ENCODE peak calls at places on chromosomes 11 and 22, in eight cellular contexts. S is IMR-90, G is tibial nerve, T is Peyer's patch, H is ovary, W is stomach, X is NB4, N is H54. Q is an unnamed sample.
A peak's percentile ranks its signal among the peaks of the same experiment; 100 is the strongest.

GRCh38 chr11:27487706-27488105 is 15.1 kb upstream of the LGR4 start:
- DNase-seq in S (no peak), G (no peak), T (no peak), H (no peak), W (no peak), X (no peak), N (no peak), Q (no peak)

GRCh38 chr11:1752907-1753425 is 2.6 kb upstream of the IFITM10 start:
- DNase-seq in S (no peak), G (no peak), T (no peak), H (no peak), W (no peak), X (no peak), N (no peak), Q (no peak)

GRCh38 chr11:95248666-95249467 is 17.9 kb upstream of the SESN3 start:
- DNase-seq in S (no peak), G (no peak), T (no peak), H (no peak), W (no peak), X (no peak), N (no peak), Q (no peak)

GRCh38 chr11:66326261-66327111 is 9.6 kb upstream of the CD248 start:
- DNase-seq in S (no peak), G (no peak), T (no peak), H (no peak), W (no peak), X (peak; percentile 44), N (peak; percentile 76), Q (no peak)

GRCh38 chr11:104130161-104130560 is 33.8 kb downstream of the PDGFD start:
- DNase-seq in S (no peak), G (no peak), T (no peak), H (no peak), W (no peak), X (no peak), N (no peak), Q (no peak)

GRCh38 chr22:37220543-37220968 is 8.3 kb upstream of the SSTR3 start:
- DNase-seq in S (no peak), G (no peak), T (no peak), H (no peak), W (no peak), X (no peak), N (no peak), Q (no peak)

GRCh38 chr11:13535819-13536218 is 40.0 kb upstream of the PTH start:
- DNase-seq in S (no peak), G (no peak), T (no peak), H (no peak), W (no peak), X (peak; percentile 13), N (no peak), Q (no peak)

GRCh38 chr11:77267910-77268309 is 33.6 kb downstream of the GDPD4 start:
- DNase-seq in S (peak; percentile 97), G (no peak), T (no peak), H (no peak), W (no peak), X (no peak), N (no peak), Q (no peak)

GRCh38 chr22:25403284-25403606 is 161.2 kb upstream of the GRK3 start:
- DNase-seq in S (peak; percentile 10), G (no peak), T (no peak), H (no peak), W (no peak), X (peak; percentile 24), N (no peak), Q (no peak)

GRCh38 chr22:23857606-23858483 is at the start of gene SLC2A11:
- DNase-seq in S (peak; percentile 97), G (peak; percentile 87), T (peak; percentile 95), H (peak; percentile 97), W (peak; percentile 97), X (peak; percentile 97), N (peak; percentile 94), Q (peak; percentile 98)

GRCh38 chr11:104668797-104669463 is 229.3 kb downstream of the CASP12 start:
- DNase-seq in S (peak; percentile 94), G (no peak), T (no peak), H (no peak), W (no peak), X (peak; percentile 88), N (peak; percentile 2), Q (peak; percentile 74)

GRCh38 chr11:133830931-133831907 is 14.1 kb downstream of the SPATA19 start:
- DNase-seq in S (no peak), G (no peak), T (no peak), H (no peak), W (no peak), X (no peak), N (no peak), Q (no peak)

GRCh38 chr22:47443836-47444745 is 681.6 kb downstream of the TBC1D22A start:
- DNase-seq in S (no peak), G (no peak), T (no peak), H (no peak), W (no peak), X (no peak), N (no peak), Q (no peak)

GRCh38 chr22:35411112-35411511 is 11.2 kb downstream of the MCM5 start:
- DNase-seq in S (no peak), G (no peak), T (peak; percentile 67), H (no peak), W (no peak), X (no peak), N (no peak), Q (no peak)

DNA sequence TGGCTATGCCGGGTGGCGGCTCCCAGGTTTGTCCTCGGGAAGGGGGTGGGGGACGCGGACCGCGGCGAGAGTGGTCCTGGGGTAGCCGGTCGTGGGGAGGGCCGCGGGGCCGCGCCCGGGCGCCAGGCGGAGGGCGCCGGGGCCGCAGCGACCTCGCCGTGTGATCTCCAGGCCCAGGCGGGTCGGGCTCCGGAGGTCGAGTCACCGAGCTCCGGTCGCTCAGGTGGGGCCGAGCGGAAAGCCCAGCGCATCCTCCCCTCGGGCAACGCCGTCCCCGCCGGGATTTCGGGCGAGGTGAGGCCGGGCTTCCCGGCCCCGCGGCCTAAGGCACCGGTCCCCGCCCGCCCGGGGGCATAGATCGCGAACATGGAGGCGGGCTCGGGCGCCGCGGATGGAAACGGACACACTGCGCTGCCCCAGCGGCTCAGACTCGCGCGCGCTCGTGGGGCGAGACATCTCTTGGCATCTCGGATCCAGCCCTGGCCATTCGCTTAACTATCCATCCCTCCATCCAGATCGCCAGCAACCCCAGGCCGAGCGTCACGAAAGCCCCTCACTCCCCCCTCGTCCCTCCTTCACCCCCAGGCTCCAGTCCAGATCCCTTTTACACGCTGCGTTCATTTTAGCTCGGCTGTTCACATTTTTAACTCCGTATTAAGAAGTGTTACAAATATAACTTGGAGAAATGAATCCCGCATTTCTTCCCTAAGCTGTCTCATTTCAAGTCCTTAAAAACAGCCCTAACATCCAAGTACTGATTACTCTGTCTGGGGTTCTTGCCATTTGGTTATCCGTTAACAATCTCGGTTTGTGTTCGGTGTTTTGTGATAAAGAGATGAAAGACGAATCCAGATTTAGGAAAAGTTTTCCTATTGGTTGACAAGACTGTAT is 460 bp downstream of the ZC3H12C start:
- DNase-seq in S (peak; percentile 51), G (peak; percentile 39), T (no peak), H (peak; percentile 71), W (peak; percentile 56), X (peak; percentile 24), N (no peak), Q (peak; percentile 67)
- TF ChIP-seq POLR2A in S (peak; percentile 44), G (peak; percentile 34), T (peak; percentile 30), H (peak; percentile 3), W (no peak), X (no peak), N (no peak), Q (peak; percentile 25)

DNA sequence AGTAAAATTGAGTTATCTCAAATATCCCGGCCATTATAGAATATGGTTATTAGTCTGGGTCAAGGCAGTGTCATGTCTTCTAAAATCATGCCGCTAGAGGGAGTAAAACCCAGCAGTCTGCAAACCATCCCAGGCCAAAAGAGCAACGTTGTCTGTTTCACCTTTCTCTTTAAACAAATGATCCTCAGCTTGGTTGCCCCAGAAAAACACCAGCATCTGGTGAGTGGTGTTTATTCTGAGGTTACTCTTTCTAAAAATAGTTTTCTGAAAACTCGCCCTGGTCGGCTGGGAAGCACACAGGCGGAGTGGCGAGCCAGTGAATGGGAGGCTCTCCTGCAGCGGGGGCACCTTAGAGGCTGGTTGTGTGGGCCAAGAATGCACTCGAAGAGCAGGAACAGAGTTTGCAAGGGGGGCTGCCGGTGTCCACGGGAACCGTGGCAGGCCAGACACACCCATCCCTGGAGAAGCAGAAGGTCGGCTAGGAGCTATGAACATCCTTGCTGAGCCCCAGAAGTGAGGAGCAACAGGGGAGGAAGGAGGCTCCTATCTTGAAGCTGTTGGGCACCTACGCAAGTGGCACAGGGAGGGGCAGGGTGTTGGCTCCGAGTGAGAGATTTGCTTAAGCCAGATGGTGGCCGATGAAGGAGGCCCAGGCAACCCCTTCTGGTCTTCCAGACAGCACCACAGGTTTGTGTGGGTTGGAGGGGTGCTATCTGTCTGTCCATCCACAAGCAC is 297.1 kb downstream of the ETS1 start:
- DNase-seq in S (peak; percentile 95), G (peak; percentile 85), T (peak; percentile 78), H (peak; percentile 41), W (peak; percentile 61), X (peak; percentile 81), N (peak; percentile 27), Q (peak; percentile 77)
- TF ChIP-seq POLR2A in S (peak; percentile 46), G (no peak), T (peak; percentile 60), H (no peak), W (no peak), X (no peak), N (no peak), Q (no peak)

GRCh38 chr22:39360674-39361413 is 11.1 kb downstream of the SYNGR1 start:
- DNase-seq in S (no peak), G (no peak), T (no peak), H (no peak), W (no peak), X (no peak), N (peak; percentile 81), Q (no peak)

GRCh38 chr22:39362271-39362670 is 12.5 kb downstream of the SYNGR1 start:
- DNase-seq in S (no peak), G (no peak), T (no peak), H (no peak), W (no peak), X (no peak), N (no peak), Q (no peak)

GRCh38 chr22:39361495-39361894 is 11.7 kb downstream of the SYNGR1 start:
- DNase-seq in S (no peak), G (no peak), T (no peak), H (no peak), W (no peak), X (no peak), N (no peak), Q (no peak)

GRCh38 chr22:39359659-39360195 is 9.9 kb downstream of the SYNGR1 start:
- DNase-seq in S (no peak), G (no peak), T (no peak), H (no peak), W (no peak), X (no peak), N (no peak), Q (no peak)

DNA sequence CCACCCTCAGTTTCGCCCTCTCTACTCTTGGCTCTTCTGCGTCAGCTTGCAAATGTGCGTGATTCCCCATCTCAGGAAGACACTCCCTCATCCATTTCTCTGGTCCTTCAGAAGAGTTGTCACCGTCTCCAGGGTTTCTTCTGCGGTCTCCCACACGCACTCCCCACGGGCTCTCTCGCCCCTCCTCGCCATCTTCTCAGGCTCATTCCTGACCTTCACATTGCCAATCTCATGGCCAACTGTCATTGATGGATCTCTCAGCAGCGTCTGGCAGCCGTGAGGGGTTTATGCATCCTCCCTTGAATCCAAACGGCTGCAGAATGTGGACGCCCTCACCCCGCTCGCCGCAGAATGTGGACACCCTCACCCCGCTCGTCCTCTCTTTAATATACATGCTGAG is 10.5 kb downstream of the SYNGR1 start:
- DNase-seq in S (no peak), G (no peak), T (no peak), H (no peak), W (no peak), X (no peak), N (no peak), Q (no peak)
- TF ChIP-seq POLR2A in S (no peak), G (no peak), T (no peak), H (no peak), W (no peak), X (no peak), N (no peak), Q (no peak)

GRCh38 chr11:113806403-113806802 is 26.8 kb downstream of the CLDN25 start:
- DNase-seq in S (peak; percentile 7), G (no peak), T (no peak), H (no peak), W (no peak), X (peak; percentile 54), N (peak; percentile 10), Q (peak; percentile 30)
- TF ChIP-seq POLR2A in S (no peak), G (no peak), T (no peak), H (no peak), W (no peak), X (no peak), N (no peak), Q (no peak)

Q was measured in endothelial cell of umbilical vein.